ENCODE peak calls at places on chromosomes 5 and 9, in four cellular contexts. One of them, this sample, is unnamed.
A peak's percentile ranks its signal among the peaks of the same experiment; 100 is the strongest.

GRCh38 chr9:120567874-120568273 is 12.1 kb downstream of the CDK5RAP2 start:
- DNase-seq in SK-N-SH: no peak
- DNase-seq in K562: no peak
- DNase-seq in GM12878: no peak
- DNase-seq in this sample: no peak

GRCh38 chr5:75524071-75524470 is 12.4 kb downstream of the POLK start:
- DNase-seq in SK-N-SH: no peak
- DNase-seq in K562: no peak
- DNase-seq in GM12878: peak; percentile 79
- DNase-seq in this sample: no peak

GRCh38 chr9:128394404-128395168 is 23.4 kb downstream of the URM1 start:
- DNase-seq in SK-N-SH: no peak
- DNase-seq in K562: no peak
- DNase-seq in GM12878: no peak
- DNase-seq in this sample: no peak

GRCh38 chr5:171415115-171415730 is 4.2 kb upstream of the FGF18 start:
- DNase-seq in SK-N-SH: no peak
- DNase-seq in K562: no peak
- DNase-seq in GM12878: no peak
- DNase-seq in this sample: no peak

GRCh38 chr9:88017086-88017485 is 42.8 kb upstream of the CDK20 start:
- DNase-seq in SK-N-SH: no peak
- DNase-seq in K562: no peak
- DNase-seq in GM12878: no peak
- DNase-seq in this sample: no peak

GRCh38 chr5:35384658-35385057 is 154.4 kb upstream of the PRLR start:
- DNase-seq in SK-N-SH: no peak
- DNase-seq in K562: no peak
- DNase-seq in GM12878: no peak
- DNase-seq in this sample: no peak

GRCh38 chr9:127163409-127163808 is 41.0 kb upstream of the ANGPTL2 start:
- DNase-seq in SK-N-SH: no peak
- DNase-seq in K562: no peak
- DNase-seq in GM12878: peak; percentile 64
- DNase-seq in this sample: no peak

GRCh38 chr5:147911427-147911826 is 5.1 kb upstream of the C5orf46 start:
- DNase-seq in SK-N-SH: no peak
- DNase-seq in K562: no peak
- DNase-seq in GM12878: no peak
- DNase-seq in this sample: no peak

GRCh38 chr5:103369125-103370120 is 110.9 kb downstream of the MACIR start:
- DNase-seq in SK-N-SH: no peak
- DNase-seq in K562: no peak
- DNase-seq in GM12878: no peak
- DNase-seq in this sample: no peak

GRCh38 chr5:76165961-76166360 is 82.8 kb downstream of the SV2C start:
- DNase-seq in SK-N-SH: no peak
- DNase-seq in K562: no peak
- DNase-seq in GM12878: no peak
- DNase-seq in this sample: no peak

GRCh38 chr5:154686490-154686889 is 68.7 kb upstream of the LARP1 start:
- DNase-seq in SK-N-SH: no peak
- DNase-seq in K562: no peak
- DNase-seq in GM12878: no peak
- DNase-seq in this sample: no peak

GRCh38 chr5:2335727-2336515 is 415.6 kb downstream of the IRX2 start:
- DNase-seq in SK-N-SH: no peak
- DNase-seq in K562: no peak
- DNase-seq in GM12878: no peak
- DNase-seq in this sample: no peak

GRCh38 chr9:134923466-134923865 is 5.8 kb upstream of the FCN1 start:
- DNase-seq in SK-N-SH: no peak
- DNase-seq in K562: no peak
- DNase-seq in GM12878: no peak
- DNase-seq in this sample: no peak

GRCh38 chr5:65830856-65831255 is 95.5 kb upstream of the ERBIN start:
- DNase-seq in SK-N-SH: peak; percentile 32
- DNase-seq in K562: no peak
- DNase-seq in GM12878: no peak
- DNase-seq in this sample: no peak

GRCh38 chr5:982377-983237 is 26.0 kb upstream of the NKD2 start:
- DNase-seq in SK-N-SH: peak; percentile 63
- DNase-seq in K562: peak; percentile 70
- DNase-seq in GM12878: no peak
- DNase-seq in this sample: peak; percentile 38

GRCh38 chr5:154251529-154251928 is 61.0 kb downstream of the GALNT10 start:
- DNase-seq in SK-N-SH: no peak
- DNase-seq in K562: no peak
- DNase-seq in GM12878: no peak
- DNase-seq in this sample: no peak

GRCh38 chr9:105296889-105297288 is 52.4 kb downstream of the SLC44A1 start:
- DNase-seq in SK-N-SH: no peak
- DNase-seq in K562: no peak
- DNase-seq in GM12878: no peak
- DNase-seq in this sample: peak; percentile 83

GRCh38 chr5:111512026-111512405 is 319 bp downstream of the STARD4 start:
- DNase-seq in SK-N-SH: no peak
- DNase-seq in K562: no peak
- DNase-seq in GM12878: no peak
- DNase-seq in this sample: peak; percentile 34

GRCh38 chr9:34552606-34552981 is 29.8 kb upstream of the ENHO start:
- DNase-seq in SK-N-SH: no peak
- DNase-seq in K562: peak; percentile 20
- DNase-seq in GM12878: no peak
- DNase-seq in this sample: no peak

GRCh38 chr9:105441761-105442160 is 6.1 kb upstream of the FSD1L start:
- DNase-seq in SK-N-SH: no peak
- DNase-seq in K562: no peak
- DNase-seq in GM12878: no peak
- DNase-seq in this sample: no peak

GRCh38 chr5:86679529-86679928 is 61.8 kb downstream of the COX7C start:
- DNase-seq in SK-N-SH: peak; percentile 22
- DNase-seq in K562: peak; percentile 11
- DNase-seq in GM12878: no peak
- DNase-seq in this sample: peak; percentile 67

GRCh38 chr5:107381189-107381856 is 289.4 kb downstream of the EFNA5 start:
- DNase-seq in SK-N-SH: no peak
- DNase-seq in K562: no peak
- DNase-seq in GM12878: no peak
- DNase-seq in this sample: peak; percentile 80

GRCh38 chr9:87336914-87337333 is 160.7 kb upstream of the DAPK1 start:
- DNase-seq in SK-N-SH: peak; percentile 60
- DNase-seq in K562: peak; percentile 46
- DNase-seq in GM12878: peak; percentile 13
- DNase-seq in this sample: peak; percentile 44

GRCh38 chr5:94693043-94693822 is 74.8 kb downstream of the SLF1 start:
- DNase-seq in SK-N-SH: peak; percentile 16
- DNase-seq in K562: no peak
- DNase-seq in GM12878: no peak
- DNase-seq in this sample: peak; percentile 47

GRCh38 chr5:71706906-71707305 is 12.2 kb upstream of the CARTPT start:
- DNase-seq in SK-N-SH: no peak
- DNase-seq in K562: no peak
- DNase-seq in GM12878: no peak
- DNase-seq in this sample: no peak

GRCh38 chr9:28774433-28775029 is 1201.2 kb upstream of the C9orf72 start:
- DNase-seq in SK-N-SH: peak; percentile 34
- DNase-seq in K562: no peak
- DNase-seq in GM12878: no peak
- DNase-seq in this sample: peak; percentile 52

GRCh38 chr5:8869932-8870331 is 675.9 kb downstream of the SEMA5A start:
- DNase-seq in SK-N-SH: no peak
- DNase-seq in K562: no peak
- DNase-seq in GM12878: no peak
- DNase-seq in this sample: no peak

GRCh38 chr5:129749101-129749500 is 1.2 kb downstream of the MINAR2 start:
- DNase-seq in SK-N-SH: no peak
- DNase-seq in K562: no peak
- DNase-seq in GM12878: no peak
- DNase-seq in this sample: no peak

GRCh38 chr9:122116040-122116439 is 22.9 kb upstream of the TTLL11 start:
- DNase-seq in SK-N-SH: no peak
- DNase-seq in K562: no peak
- DNase-seq in GM12878: no peak
- DNase-seq in this sample: no peak

GRCh38 chr9:79213417-79214125 is 358.2 kb upstream of the TLE4 start:
- DNase-seq in SK-N-SH: no peak
- DNase-seq in K562: no peak
- DNase-seq in GM12878: no peak
- DNase-seq in this sample: no peak

GRCh38 chr9:112694910-112695555 is 22.9 kb downstream of the INIP start:
- DNase-seq in SK-N-SH: no peak
- DNase-seq in K562: no peak
- DNase-seq in GM12878: no peak
- DNase-seq in this sample: no peak

GRCh38 chr9:119453490-119453911 is 84.3 kb upstream of the BRINP1 start:
- DNase-seq in SK-N-SH: no peak
- DNase-seq in K562: no peak
- DNase-seq in GM12878: no peak
- DNase-seq in this sample: no peak
- TF ChIP-seq RCOR1 in SK-N-SH: no peak
- TF ChIP-seq RCOR1 in K562: no peak
- TF ChIP-seq RCOR1 in GM12878: no peak
- TF ChIP-seq RCOR1 in this sample: no peak

DNA sequence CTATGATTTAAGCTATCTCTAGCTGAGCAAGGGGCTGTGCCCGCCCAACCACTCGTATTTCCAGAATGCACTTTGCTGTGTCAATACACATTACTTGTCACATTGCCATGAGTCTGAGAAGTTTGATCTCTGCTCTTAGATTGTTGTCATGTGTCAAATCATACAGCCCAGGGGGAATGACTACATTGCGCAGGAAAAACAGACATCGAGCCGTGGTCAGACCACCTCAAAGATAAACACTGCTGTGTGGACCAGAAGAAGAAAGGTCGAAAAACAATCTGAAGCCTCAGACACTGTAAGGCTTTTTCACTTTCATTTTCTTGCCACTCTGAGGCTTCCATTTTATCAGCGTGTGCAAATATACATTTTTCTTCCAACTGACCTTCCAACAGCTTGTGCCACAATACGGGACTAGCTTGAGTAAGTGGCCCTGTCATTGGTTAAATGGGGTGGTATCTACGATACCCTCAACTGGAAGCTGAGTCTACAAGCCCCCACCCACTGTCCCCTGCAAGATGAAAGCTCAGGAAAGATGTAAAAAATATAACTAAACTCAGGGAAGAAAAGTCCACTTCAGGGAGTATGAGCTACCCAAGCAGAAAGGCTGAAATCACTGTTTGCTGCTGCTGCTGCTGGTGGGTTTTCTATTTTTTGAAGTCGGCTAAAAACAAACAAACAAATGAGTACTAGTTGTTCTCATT is 603.0 kb downstream of the BNC2 start:
- DNase-seq in SK-N-SH: peak; percentile 29
- DNase-seq in K562: no peak
- DNase-seq in GM12878: no peak
- DNase-seq in this sample: no peak
- TF ChIP-seq REST in SK-N-SH: no peak
- TF ChIP-seq REST in K562: no peak
- TF ChIP-seq REST in GM12878: no peak
- TF ChIP-seq REST in this sample: no peak

DNA sequence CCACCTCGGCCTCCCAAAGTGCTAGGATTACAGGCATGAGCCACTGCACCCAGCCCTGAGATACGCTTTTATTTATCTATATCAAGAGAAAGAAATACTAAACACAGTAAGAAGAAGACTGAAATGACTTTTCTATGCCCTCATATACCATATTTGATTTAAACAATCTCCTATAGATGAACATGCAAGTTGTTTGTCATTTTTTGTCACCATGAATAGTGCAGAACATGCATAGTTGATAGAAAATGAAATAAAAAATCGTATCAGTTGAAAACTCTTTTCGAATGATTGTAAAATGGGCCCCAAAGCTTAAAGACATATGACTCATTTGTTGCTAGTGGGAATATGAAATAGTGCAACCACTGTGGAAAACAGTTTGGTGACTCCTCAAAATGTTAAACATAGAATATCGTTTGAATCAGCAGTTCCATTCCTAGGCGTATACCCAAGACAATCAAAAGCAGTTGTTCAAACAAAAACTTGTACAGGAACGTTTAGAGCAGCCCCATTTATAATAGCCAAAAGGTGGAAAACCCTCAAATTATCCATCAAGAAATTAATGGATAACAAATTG is 61.4 kb upstream of the ANKH start:
- DNase-seq in SK-N-SH: no peak
- DNase-seq in K562: no peak
- DNase-seq in GM12878: no peak
- DNase-seq in this sample: no peak
- TF ChIP-seq RCOR1 in SK-N-SH: no peak
- TF ChIP-seq RCOR1 in K562: no peak
- TF ChIP-seq RCOR1 in GM12878: no peak
- TF ChIP-seq RCOR1 in this sample: no peak

GRCh38 chr9:129557192-129558036 is 63.5 kb downstream of the C9orf50 start:
- DNase-seq in SK-N-SH: no peak
- DNase-seq in K562: no peak
- DNase-seq in GM12878: no peak
- DNase-seq in this sample: peak; percentile 92

GRCh38 chr9:129559506-129559881 is 61.4 kb downstream of the C9orf50 start:
- DNase-seq in SK-N-SH: no peak
- DNase-seq in K562: no peak
- DNase-seq in GM12878: no peak
- DNase-seq in this sample: no peak

GRCh38 chr9:129556576-129557191 is 64.2 kb downstream of the C9orf50 start:
- DNase-seq in SK-N-SH: no peak
- DNase-seq in K562: no peak
- DNase-seq in GM12878: no peak
- DNase-seq in this sample: no peak

GRCh38 chr9:129558551-129559505 is 62.1 kb downstream of the C9orf50 start:
- DNase-seq in SK-N-SH: peak; percentile 94
- DNase-seq in K562: no peak
- DNase-seq in GM12878: no peak
- DNase-seq in this sample: peak; percentile 79

GRCh38 chr9:129558063-129558550 is 62.8 kb downstream of the C9orf50 start:
- DNase-seq in SK-N-SH: peak; percentile 79
- DNase-seq in K562: no peak
- DNase-seq in GM12878: no peak
- DNase-seq in this sample: no peak
- TF ChIP-seq REST in SK-N-SH: no peak
- TF ChIP-seq REST in K562: no peak
- TF ChIP-seq REST in GM12878: no peak
- TF ChIP-seq REST in this sample: no peak